ENCODE peak calls at places on chromosomes 6 and 20, in ten cellular contexts. B is CD8-positive, alpha-beta T cell; A is PC-3; G is left ventricle myocardium inferior; D is stomach; V is heart right ventricle; Z is colonic mucosa; N is thyroid gland; C is astrocyte; U is suprapubic skin. P is an unnamed sample. For H3K4me1, the result is how much of the 10 kb centered on the place peaks cover.

GRCh38 chr6:14638562-14638931 is 521.0 kb downstream of the CD83 start:
- DNase-seq in N (no peak), Z (no peak), C (no peak), A (no peak), U (no peak), B (no peak), V (no peak), G (no peak), D (no peak), P (no peak)

GRCh38 chr6:145209312-145209711 is 526.0 kb downstream of the EPM2A start:
- DNase-seq in B (no peak), V (no peak), Z (no peak), C (no peak), A (no peak), D (no peak), U (no peak), G (no peak), N (no peak), P (no peak)

GRCh38 chr6:108242721-108243120 is 18.1 kb downstream of the SNX3 start:
- DNase-seq in C (peak), Z (no peak), D (no peak), N (no peak), V (no peak), B (no peak), U (no peak), G (no peak), A (no peak), P (no peak)

GRCh38 chr6:170405311-170405975 is 98.9 kb downstream of the FAM120B start:
- DNase-seq in C (peak), G (no peak), A (peak), B (no peak), Z (no peak), U (no peak), N (no peak), V (no peak), D (no peak), P (no peak)

GRCh38 chr20:856361-856775 is 22.9 kb downstream of the FAM110A start:
- DNase-seq in D (no peak), B (no peak), A (peak), U (no peak), V (no peak), Z (no peak), N (peak), C (peak), G (no peak), P (no peak)

GRCh38 chr6:168274046-168274952 is 45.3 kb downstream of the DACT2 start:
- DNase-seq in N (no peak), G (no peak), B (no peak), Z (peak), V (no peak), A (no peak), U (no peak), C (no peak), D (peak), P (no peak)

GRCh38 chr20:21433329-21433890 is 36.1 kb upstream of the NKX2-4 start:
- DNase-seq in A (peak), N (no peak), U (no peak), C (peak), Z (no peak), D (no peak), B (no peak), V (no peak), G (no peak), P (no peak)

GRCh38 chr6:163962627-163963117 is 548.2 kb downstream of the QKI start:
- DNase-seq in N (no peak), Z (no peak), U (no peak), V (peak), B (no peak), A (no peak), G (peak), C (no peak), D (no peak), P (no peak)

GRCh38 chr20:1947535-1947846 is 46.4 kb downstream of the PDYN start:
- DNase-seq in B (no peak), U (peak), V (no peak), Z (no peak), A (no peak), C (no peak), N (no peak), D (no peak), G (no peak), P (no peak)

GRCh38 chr6:30556964-30557682 is at the start of gene PRR3:
- DNase-seq in V (peak), Z (peak), A (peak), B (peak), D (peak), U (peak), N (peak), C (peak), G (peak), P (peak)

GRCh38 chr6:21634582-21634981 is 41.0 kb downstream of the SOX4 start:
- DNase-seq in D (no peak), V (no peak), A (peak), Z (no peak), B (no peak), U (no peak), C (peak), N (no peak), G (no peak), P (peak)

GRCh38 chr6:139577991-139578604 is 203.7 kb upstream of the CITED2 start:
- DNase-seq in G (no peak), N (no peak), Z (no peak), U (no peak), A (peak), B (no peak), D (no peak), V (no peak), C (peak), P (no peak)

GRCh38 chr6:166541876-166542579 is 44.5 kb downstream of the RAMACL start:
- DNase-seq in A (no peak), G (no peak), C (no peak), Z (no peak), U (no peak), B (no peak), V (no peak), N (peak), D (no peak), P (no peak)
- H3K4me3 ChIP-seq in A (peak), G (peak), C (no peak), Z (peak), U (no peak), B (no peak), V (peak), N (no peak), D (no peak), P (no peak)

GRCh38 chr6:39870950-39871349 is 63.3 kb downstream of the MOCS1 start:
- DNase-seq in V (no peak), D (no peak), A (no peak), U (no peak), G (no peak), B (no peak), Z (no peak), C (no peak), N (no peak), P (no peak)

GRCh38 chr6:39873439-39873838 is 60.8 kb downstream of the MOCS1 start:
- DNase-seq in C (no peak), A (no peak), V (no peak), D (no peak), B (no peak), N (no peak), Z (no peak), G (no peak), U (no peak), P (no peak)

GRCh38 chr6:39861663-39862062 is 69.5 kb downstream of the DAAM2 start:
- DNase-seq in B (no peak), U (no peak), C (no peak), V (peak), Z (no peak), N (no peak), A (no peak), D (no peak), G (no peak), P (no peak)

GRCh38 chr6:39865011-39865888 is 69.0 kb downstream of the MOCS1 start:
- DNase-seq in A (peak), V (peak), U (peak), B (peak), C (no peak), N (peak), Z (peak), G (peak), D (peak), P (peak)

GRCh38 chr6:39867592-39867991 is 66.7 kb downstream of the MOCS1 start:
- DNase-seq in D (no peak), C (no peak), N (no peak), V (no peak), G (no peak), U (no peak), A (no peak), Z (no peak), B (no peak), P (no peak)
- TF ChIP-seq CTCF in D (no peak), C (no peak), N (no peak), V (no peak), G (no peak), U (no peak), A (peak), Z (no peak), B (no peak), P (no peak)

GRCh38 chr20:45827712-45828111 is 600 bp upstream of the TNNC2 start:
- DNase-seq in Z (no peak), G (no peak), D (no peak), C (no peak), U (no peak), B (no peak), A (no peak), V (no peak), N (no peak), P (no peak)

GRCh38 chr20:45823949-45824835 is 2.9 kb downstream of the TNNC2 start:
- DNase-seq in G (peak), B (peak), U (no peak), V (no peak), N (peak), Z (peak), D (peak), C (no peak), A (peak), P (peak)

GRCh38 chr20:45828589-45828988 is 1.5 kb upstream of the TNNC2 start:
- DNase-seq in C (no peak), B (no peak), V (no peak), Z (no peak), A (no peak), G (no peak), U (no peak), D (no peak), N (peak), P (no peak)

GRCh38 chr20:45827030-45827652 is at the start of gene TNNC2:
- DNase-seq in G (no peak), V (no peak), D (no peak), B (no peak), Z (no peak), A (no peak), N (no peak), U (no peak), C (no peak), P (no peak)

GRCh38 chr20:45826381-45827019 is 612 bp downstream of the TNNC2 start:
- DNase-seq in A (no peak), V (no peak), D (no peak), B (no peak), C (no peak), N (peak), Z (no peak), U (no peak), G (no peak), P (peak)
- H3K4me1 ChIP-seq in A (under half), V (under half), D (under half), B (under half), C (under half), N (under half), Z (under half), U (under half), G (under half), P (under half)

GRCh38 chr6:159108438-159108985 is 60.7 kb upstream of the FNDC1 start:
- DNase-seq in G (no peak), Z (no peak), A (no peak), N (no peak), B (no peak), V (no peak), D (no peak), U (no peak), C (no peak), P (no peak)

GRCh38 chr6:159107451-159108260 is 61.5 kb upstream of the FNDC1 start:
- DNase-seq in C (no peak), A (no peak), D (peak), G (no peak), V (no peak), U (no peak), Z (peak), B (peak), N (no peak), P (no peak)

GRCh38 chr6:159105716-159106115 is 60.9 kb upstream of the TAGAP start:
- DNase-seq in U (no peak), N (no peak), C (no peak), V (no peak), Z (no peak), G (no peak), D (no peak), A (no peak), B (no peak), P (no peak)

GRCh38 chr6:159104931-159105330 is 60.1 kb upstream of the TAGAP start:
- DNase-seq in N (peak), D (no peak), C (no peak), G (no peak), B (no peak), U (no peak), Z (peak), V (no peak), A (no peak), P (no peak)

GRCh38 chr6:159106627-159107241 is 61.9 kb upstream of the TAGAP start:
- DNase-seq in C (peak), U (no peak), Z (peak), G (peak), V (peak), N (peak), A (peak), D (peak), B (peak), P (peak)
- H3K4me3 ChIP-seq in C (no peak), U (peak), Z (no peak), G (peak), V (peak), N (no peak), A (no peak), D (peak), B (peak), P (no peak)

GRCh38 chr6:155406801-155407200 is 48.8 kb downstream of the NOX3 start:
- DNase-seq in Z (no peak), V (no peak), D (no peak), B (no peak), C (no peak), N (no peak), U (no peak), G (no peak), A (no peak), P (no peak)
- TF ChIP-seq CTCF in Z (no peak), V (no peak), D (no peak), B (no peak), C (no peak), N (no peak), U (no peak), G (no peak), A (no peak), P (no peak)

GRCh38 chr6:16336056-16336810 is 97.8 kb downstream of the GMPR start:
- DNase-seq in D (no peak), C (no peak), V (no peak), G (no peak), A (no peak), Z (no peak), N (no peak), U (no peak), B (no peak), P (no peak)

GRCh38 chr6:16333580-16333979 is 95.2 kb downstream of the GMPR start:
- DNase-seq in V (no peak), Z (no peak), N (peak), A (peak), C (peak), B (no peak), G (no peak), U (no peak), D (no peak), P (peak)

GRCh38 chr6:16335176-16335575 is 96.8 kb downstream of the GMPR start:
- DNase-seq in G (no peak), N (no peak), A (no peak), B (no peak), U (no peak), D (no peak), C (no peak), Z (no peak), V (no peak), P (no peak)

GRCh38 chr6:16332175-16332542 is 93.8 kb downstream of the GMPR start:
- DNase-seq in G (peak), N (peak), A (peak), V (peak), C (no peak), U (peak), B (peak), D (peak), Z (peak), P (peak)

DNA sequence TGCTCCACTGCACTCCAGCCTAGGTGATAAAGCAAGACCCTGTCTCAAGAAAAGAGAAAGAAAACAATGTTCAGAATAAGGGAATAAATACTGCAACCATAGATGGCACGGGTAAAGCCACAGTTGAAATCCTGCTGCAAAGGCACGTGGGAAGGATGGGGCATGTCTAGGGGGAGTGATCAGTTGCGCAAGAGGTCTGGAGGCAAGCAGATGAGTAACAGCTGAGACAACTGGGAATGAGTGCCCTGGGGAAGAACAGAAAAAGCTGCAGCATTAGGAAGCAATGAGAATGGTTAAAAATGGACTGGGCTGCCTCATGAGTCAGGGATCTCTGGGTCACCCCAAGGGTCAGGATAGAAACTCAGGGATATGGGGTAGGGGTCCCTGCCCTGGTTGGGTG is 96.3 kb downstream of the GMPR start:
- DNase-seq in Z (peak), U (no peak), N (no peak), C (peak), D (no peak), A (peak), B (no peak), V (peak), G (no peak), P (peak)
- H3K4me1 ChIP-seq in Z (under half), U (half or more), N (under half), C (half or more), D (under half), A (half or more), B (under half), V (half or more), G (half or more), P (under half)

DNA sequence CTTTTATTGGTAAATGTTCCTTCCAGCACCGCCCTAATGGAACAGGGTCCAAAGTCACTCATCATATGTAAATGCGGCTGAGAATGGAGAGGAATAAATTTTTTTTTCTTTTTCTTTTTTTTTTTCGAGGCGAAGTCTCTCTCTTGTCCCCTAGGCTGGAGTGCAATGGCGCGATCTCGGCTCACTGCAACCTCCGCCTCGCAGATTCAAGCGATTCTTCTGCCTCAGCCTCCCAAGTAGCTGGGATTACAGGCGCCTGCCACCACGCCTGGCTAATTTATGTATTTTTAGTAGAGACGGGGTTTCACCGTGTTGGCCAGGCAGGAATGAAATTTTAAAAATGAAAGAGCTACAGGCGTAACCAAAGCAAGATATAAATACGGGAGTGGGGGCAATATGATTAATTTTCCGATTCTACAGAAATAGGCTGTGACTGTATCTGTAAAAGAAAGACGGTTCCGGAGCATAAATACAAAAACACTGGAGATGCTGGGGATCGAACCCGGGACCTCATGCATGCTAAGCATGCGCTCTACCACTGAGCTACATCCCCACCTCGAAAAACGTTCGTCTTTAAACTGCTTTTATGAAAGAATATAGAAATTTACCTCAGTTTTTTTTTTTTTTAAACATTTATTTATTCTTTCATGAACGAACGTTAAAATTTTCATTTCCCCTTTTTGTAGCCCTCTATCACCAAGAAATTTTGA is 132.2 kb downstream of the GPX5 start:
- DNase-seq in D (no peak), Z (peak), C (peak), A (peak), V (peak), B (no peak), G (no peak), N (peak), U (no peak), P (peak)
- H3K4me3 ChIP-seq in D (peak), Z (peak), C (peak), A (peak), V (peak), B (peak), G (peak), N (peak), U (peak), P (peak)

GRCh38 chr6:28864321-28864923 is 59.4 kb downstream of the TRIM27 start:
- DNase-seq in D (no peak), N (no peak), V (peak), B (no peak), C (no peak), G (no peak), A (no peak), Z (peak), U (no peak), P (no peak)
- TF ChIP-seq CTCF in D (no peak), N (no peak), V (no peak), B (no peak), C (peak), G (no peak), A (peak), Z (no peak), U (no peak), P (no peak)